ENCODE peak calls at places on chromosomes 5 and 9, in six cellular contexts. T is amygdala; C is stimulated activated CD4-positive, alpha-beta T cell treated with anti-CD3 and anti-CD28 coated beads, TNF-alpha, amount 100 ng/mL, for 48 hours; L is activated B cell treated with CpG ODN at 0.5 μM for 24 hours; Z is M059J; V is HT-29. A is an unnamed sample.
A peak's percentile ranks its signal among the peaks of the same experiment; 100 is the strongest.

GRCh38 chr9:137031904-137032639 is at the start of gene FUT7:
- DNase-seq in Z (no peak), V (no peak), L (peak; percentile 62), T (no peak), C (no peak), A (no peak)

GRCh38 chr9:113486327-113486726 is 22.8 kb downstream of the RGS3 start:
- DNase-seq in L (no peak), T (no peak), V (no peak), Z (no peak), C (no peak), A (no peak)

GRCh38 chr5:77066823-77067442 is 20.2 kb downstream of the ZBED3 start:
- DNase-seq in C (no peak), V (no peak), T (no peak), L (no peak), Z (peak; percentile 24), A (no peak)

GRCh38 chr5:102758576-102758975 is 3.5 kb downstream of the PAM start:
- DNase-seq in L (no peak), C (no peak), T (no peak), V (no peak), Z (peak; percentile 40), A (no peak)

GRCh38 chr9:92887880-92888338 is 10.1 kb upstream of the ZNF484 start:
- DNase-seq in V (no peak), T (no peak), C (no peak), L (no peak), Z (no peak), A (no peak)

GRCh38 chr9:700365-701282 is 140.9 kb upstream of the DMRT1 start:
- DNase-seq in L (no peak), V (no peak), Z (no peak), C (no peak), T (no peak), A (no peak)

GRCh38 chr5:53071738-53072137 is 37.8 kb downstream of the MOCS2 start:
- DNase-seq in C (no peak), V (no peak), T (no peak), L (no peak), Z (peak; percentile 37), A (no peak)

GRCh38 chr9:18748106-18748719 is 274.3 kb downstream of the ADAMTSL1 start:
- DNase-seq in T (no peak), C (no peak), L (no peak), V (no peak), Z (peak; percentile 62), A (no peak)

GRCh38 chr5:126984632-126985031 is 45.7 kb downstream of the MARCHF3 start:
- DNase-seq in Z (no peak), V (no peak), T (no peak), L (no peak), C (no peak), A (no peak)

GRCh38 chr5:174717826-174718455 is 6.4 kb upstream of the MSX2 start:
- DNase-seq in V (no peak), Z (peak; percentile 79), L (no peak), C (no peak), T (no peak), A (no peak)

GRCh38 chr5:117800261-117800660 is 1188.1 kb downstream of the DTWD2 start:
- DNase-seq in Z (no peak), C (no peak), L (no peak), T (no peak), V (no peak), A (no peak)

GRCh38 chr9:104907278-104907951 is 20.5 kb downstream of the ABCA1 start:
- DNase-seq in V (no peak), C (no peak), Z (peak; percentile 90), T (no peak), L (no peak), A (no peak)

GRCh38 chr5:145324101-145324500 is 511.0 kb downstream of the PRELID2 start:
- DNase-seq in C (no peak), T (no peak), Z (no peak), V (no peak), L (no peak), A (no peak)

GRCh38 chr5:10812218-10812617 is 51.2 kb upstream of the DAP start:
- DNase-seq in T (no peak), C (no peak), L (no peak), V (no peak), Z (no peak), A (no peak)

A was measured in HepG2.